ENCODE peak calls at places on chromosomes 11 and 22, in four cellular contexts. I, P, B and D are unnamed samples.
A peak's percentile ranks its signal among the peaks of the same experiment; 100 is the strongest.

GRCh38 chr22:46674367-46674781 is 54.2 kb downstream of the GRAMD4 start:
- ATAC-seq in I (no peak), P (no peak), B (no peak), D (peak; percentile 59)

GRCh38 chr22:24867327-24868022 is 61.5 kb downstream of the SGSM1 start:
- ATAC-seq in I (no peak), P (no peak), B (no peak), D (no peak)

GRCh38 chr11:113375402-113375801 is 12.2 kb upstream of the ANKK1 start:
- ATAC-seq in I (no peak), P (no peak), B (no peak), D (no peak)

GRCh38 chr11:117189191-117189940 is 9.8 kb upstream of the TAGLN start:
- ATAC-seq in I (no peak), P (no peak), B (no peak), D (peak; percentile 47)

GRCh38 chr22:50162391-50162956 is 8.1 kb upstream of the PANX2 start:
- ATAC-seq in I (no peak), P (no peak), B (no peak), D (no peak)

GRCh38 chr11:63737718-63738117 is 30.9 kb downstream of the ZFTA start:
- ATAC-seq in I (no peak), P (no peak), B (no peak), D (no peak)

GRCh38 chr11:16607675-16608644 is 130.5 kb upstream of the C11orf58 start:
- ATAC-seq in I (peak; percentile 19), P (no peak), B (peak; percentile 4), D (no peak)

GRCh38 chr11:19674420-19674819 is 38.2 kb upstream of the NAV2 start:
- ATAC-seq in I (peak; percentile 80), P (no peak), B (no peak), D (peak; percentile 42)

GRCh38 chr22:38981005-38981658 is 1.0 kb upstream of the APOBEC3B start:
- ATAC-seq in I (peak; percentile 64), P (peak; percentile 94), B (peak; percentile 63), D (no peak)

GRCh38 chr11:106956887-106957505 is 61.3 kb downstream of the GUCY1A2 start:
- ATAC-seq in I (no peak), P (no peak), B (no peak), D (no peak)

GRCh38 chr11:122036022-122036421 is 80.0 kb downstream of the BLID start:
- ATAC-seq in I (no peak), P (no peak), B (no peak), D (peak; percentile 39)

GRCh38 chr11:14150878-14151277 is 188.4 kb downstream of the SPON1 start:
- ATAC-seq in I (no peak), P (no peak), B (no peak), D (no peak)

GRCh38 chr22:44037519-44038370 is 13.6 kb downstream of the PARVB start:
- ATAC-seq in I (peak; percentile 50), P (no peak), B (peak; percentile 99), D (peak; percentile 95)

GRCh38 chr11:19658344-19658743 is 54.3 kb upstream of the NAV2 start:
- ATAC-seq in I (no peak), P (no peak), B (peak; percentile 71), D (no peak)

GRCh38 chr11:78768345-78768744 is 193.7 kb upstream of the NARS2 start:
- ATAC-seq in I (no peak), P (no peak), B (no peak), D (no peak)

GRCh38 chr11:1437500-1437899 is 47.8 kb downstream of the BRSK2 start:
- ATAC-seq in I (peak; percentile 17), P (peak; percentile 51), B (peak; percentile 79), D (peak; percentile 48)

GRCh38 chr11:100908746-100909145 is 220.9 kb downstream of the PGR start:
- ATAC-seq in I (no peak), P (no peak), B (no peak), D (no peak)

GRCh38 chr11:57458060-57458409 is 2.3 kb upstream of the RTN4RL2 start:
- ATAC-seq in I (no peak), P (peak; percentile 16), B (peak; percentile 47), D (peak; percentile 2)

GRCh38 chr11:96319901-96320656 is 22.9 kb downstream of the MAML2 start:
- ATAC-seq in I (no peak), P (no peak), B (no peak), D (no peak)

GRCh38 chr22:46012881-46013281 is 35.9 kb upstream of the WNT7B start:
- ATAC-seq in I (no peak), P (peak; percentile 2), B (peak; percentile 1), D (peak; percentile 2)

GRCh38 chr11:118901494-118902335 is 18.0 kb downstream of the CXCR5 start:
- ATAC-seq in I (no peak), P (no peak), B (peak; percentile 4), D (no peak)

GRCh38 chr11:128208329-128209220 is 378.8 kb downstream of the ETS1 start:
- ATAC-seq in I (peak; percentile 30), P (no peak), B (peak; percentile 72), D (peak; percentile 63)

GRCh38 chr11:111714522-111714921 is 51.7 kb downstream of the PPP2R1B start:
- ATAC-seq in I (no peak), P (peak; percentile 52), B (no peak), D (no peak)

GRCh38 chr11:99911116-99911515 is 776.0 kb upstream of the ARHGAP42 start:
- ATAC-seq in I (no peak), P (no peak), B (no peak), D (no peak)

GRCh38 chr11:64870893-64871849 is 7.2 kb downstream of the EHD1 start:
- ATAC-seq in I (no peak), P (peak; percentile 7), B (no peak), D (peak; percentile 23)

GRCh38 chr11:91932151-91932821 is 292.3 kb upstream of the FAT3 start:
- ATAC-seq in I (no peak), P (no peak), B (no peak), D (no peak)

GRCh38 chr11:33636104-33636503 is 64.5 kb downstream of the C11orf91 start:
- ATAC-seq in I (no peak), P (no peak), B (no peak), D (no peak)

GRCh38 chr22:49825944-49826602 is 1.6 kb downstream of the BRD1 start:
- ATAC-seq in I (no peak), P (peak; percentile 50), B (peak; percentile 45), D (no peak)

GRCh38 chr11:86469491-86470388 is 95.1 kb downstream of the CCDC81 start:
- ATAC-seq in I (no peak), P (peak; percentile 66), B (no peak), D (peak; percentile 22)

GRCh38 chr11:122229611-122230386 is 113.8 kb upstream of the BLID start:
- ATAC-seq in I (no peak), P (peak; percentile 91), B (no peak), D (peak; percentile 22)

GRCh38 chr22:42913874-42914510 is 56.9 kb upstream of the ARFGAP3 start:
- ATAC-seq in I (no peak), P (peak; percentile 87), B (no peak), D (no peak)

GRCh38 chr11:8776209-8776608 is 93.6 kb downstream of the RPL27A start:
- ATAC-seq in I (no peak), P (peak; percentile 93), B (no peak), D (no peak)

GRCh38 chr11:8775341-8776133 is 92.9 kb downstream of the RPL27A start:
- ATAC-seq in I (peak; percentile 66), P (no peak), B (no peak), D (peak; percentile 16)

GRCh38 chr11:8779107-8779506 is 96.5 kb downstream of the RPL27A start:
- ATAC-seq in I (no peak), P (no peak), B (no peak), D (no peak)

GRCh38 chr11:8779732-8780131 is 97.1 kb downstream of the RPL27A start:
- ATAC-seq in I (no peak), P (no peak), B (no peak), D (no peak)

DNA sequence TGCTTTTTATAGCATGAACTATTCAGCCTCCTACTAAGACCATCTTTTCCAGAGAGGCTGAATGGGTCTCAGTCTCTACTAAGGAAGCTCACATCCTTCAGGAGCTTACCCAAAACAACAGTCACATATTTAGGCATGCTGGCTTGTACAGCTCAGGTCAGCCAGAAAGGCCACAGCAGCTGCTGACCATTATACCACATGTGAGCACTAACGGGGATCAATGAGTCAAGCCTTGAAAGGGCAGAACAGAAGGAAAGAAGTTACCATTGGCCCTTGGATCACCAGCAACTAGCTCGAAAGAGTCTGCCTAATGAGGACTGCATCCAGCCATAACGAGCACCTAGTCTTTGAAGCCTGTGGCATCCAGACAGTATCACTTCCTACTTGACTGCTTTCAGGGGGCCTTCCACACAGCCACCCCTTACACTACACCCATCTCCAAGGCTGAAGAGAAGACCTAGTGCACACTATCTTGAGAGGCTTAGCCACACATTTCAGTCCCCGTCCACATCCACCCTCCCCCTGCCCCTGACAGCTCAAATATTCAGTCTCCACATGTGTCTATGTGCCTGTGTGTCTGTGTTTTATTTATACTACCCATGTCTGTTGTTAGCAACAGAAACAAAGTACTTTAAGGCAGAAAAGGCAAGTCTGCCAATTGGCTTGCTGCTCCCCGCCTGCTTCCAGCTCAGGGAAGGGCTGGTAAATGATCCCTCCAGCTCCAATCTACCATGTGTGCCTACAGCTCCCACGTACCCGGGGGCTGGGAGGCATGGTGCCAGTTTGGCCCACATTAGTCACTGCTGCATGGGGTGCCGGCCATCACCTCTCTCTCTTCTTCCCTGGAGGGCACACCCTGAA is 95.5 kb downstream of the RPL27A start:
- ATAC-seq in I (peak; percentile 32), P (no peak), B (peak; percentile 34), D (peak; percentile 68)
- TF ChIP-seq EP300 in I (no peak), P (no peak), B (no peak), D (no peak)

GRCh38 chr11:61361686-61362541 is at the start of the genes CYB561A3 and TMEM138:
- ATAC-seq in I (peak; percentile 99), P (peak; percentile 96), B (peak; percentile 98), D (peak; percentile 97)
- TF ChIP-seq EP300 in I (no peak), P (no peak), B (no peak), D (no peak)

DNA sequence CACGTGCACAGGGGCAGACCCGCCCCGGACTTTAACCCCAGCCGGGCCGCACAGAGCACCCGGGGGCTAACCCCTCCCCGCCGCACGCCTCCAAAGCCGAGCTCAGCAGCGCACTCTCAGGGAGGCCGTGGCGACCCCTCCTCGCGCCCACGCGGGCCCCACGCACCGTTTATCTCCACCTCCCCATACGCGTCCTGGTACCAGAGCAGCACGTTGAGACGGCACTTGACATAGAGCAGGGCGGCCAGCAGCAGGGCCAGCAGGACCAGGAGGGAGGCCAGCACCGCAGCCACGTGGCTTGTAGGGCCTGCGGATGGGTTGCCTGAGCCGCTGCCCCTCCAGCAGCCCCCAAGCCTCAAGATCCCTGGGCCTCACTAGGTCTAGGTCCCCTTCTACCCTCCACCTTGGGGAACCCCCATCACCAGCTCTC is 7.1 kb downstream of the SIGIRR start:
- ATAC-seq in I (peak; percentile 2), P (no peak), B (peak; percentile 1), D (no peak)
- TF ChIP-seq EP300 in I (no peak), P (no peak), B (no peak), D (no peak)

GRCh38 chr22:19143967-19144400 is 467 bp downstream of the ESS2 start:
- ATAC-seq in I (no peak), P (no peak), B (peak; percentile 41), D (no peak)
- TF ChIP-seq EP300 in I (no peak), P (no peak), B (no peak), D (no peak)

GRCh38 chr11:74648894-74649293 is 56.5 kb downstream of the POLD3 start:
- ATAC-seq in I (no peak), P (no peak), B (no peak), D (no peak)

GRCh38 chr11:74646215-74646614 is 53.8 kb downstream of the POLD3 start:
- ATAC-seq in I (no peak), P (no peak), B (no peak), D (no peak)

GRCh38 chr11:74647404-74647803 is 55.0 kb downstream of the POLD3 start:
- ATAC-seq in I (no peak), P (no peak), B (no peak), D (no peak)

GRCh38 chr11:74647831-74648230 is 55.4 kb downstream of the POLD3 start:
- ATAC-seq in I (no peak), P (no peak), B (no peak), D (no peak)

GRCh38 chr11:74646964-74647363 is 54.6 kb downstream of the POLD3 start:
- ATAC-seq in I (no peak), P (no peak), B (no peak), D (no peak)
- TF ChIP-seq EP300 in I (no peak), P (no peak), B (no peak), D (no peak)